ENCODE peak calls at places on chromosomes 5 and 9, in four cellular contexts. S is lower lobe of right lung, Y is endodermal cell, B is mesothelial cell of epicardium. K is an unnamed sample.

GRCh38 chr5:9209846-9210547 is 335.9 kb downstream of the SEMA5A start:
- DNase-seq in S (no peak), Y (no peak), B (no peak), K (no peak)

GRCh38 chr9:126375386-126375785 is 48.8 kb downstream of the MVB12B start:
- DNase-seq in S (no peak), Y (no peak), B (no peak), K (peak)

GRCh38 chr5:143004361-143004802 is 234.2 kb downstream of the ARHGAP26 start:
- DNase-seq in S (no peak), Y (no peak), B (no peak), K (no peak)

GRCh38 chr5:77322406-77322805 is 111.9 kb downstream of the PDE8B start:
- DNase-seq in S (no peak), Y (peak), B (no peak), K (no peak)

GRCh38 chr5:17114233-17114632 is 103.2 kb upstream of the BASP1 start:
- DNase-seq in S (no peak), Y (no peak), B (no peak), K (no peak)

GRCh38 chr5:176508603-176509002 is 28.6 kb downstream of the RNF44 start:
- DNase-seq in S (no peak), Y (no peak), B (no peak), K (no peak)

GRCh38 chr5:79109527-79110492 is 1.8 kb upstream of the BHMT start:
- DNase-seq in S (no peak), Y (peak), B (no peak), K (no peak)

GRCh38 chr5:157172408-157172807 is 6.3 kb upstream of the GARIN3 start:
- DNase-seq in S (no peak), Y (no peak), B (no peak), K (no peak)

GRCh38 chr9:134550584-134550983 is 91.0 kb upstream of the COL5A1 start:
- DNase-seq in S (peak), Y (peak), B (no peak), K (no peak)
- TF ChIP-seq CTCF in S (no peak), Y (peak), B (no peak), K (no peak)

DNA sequence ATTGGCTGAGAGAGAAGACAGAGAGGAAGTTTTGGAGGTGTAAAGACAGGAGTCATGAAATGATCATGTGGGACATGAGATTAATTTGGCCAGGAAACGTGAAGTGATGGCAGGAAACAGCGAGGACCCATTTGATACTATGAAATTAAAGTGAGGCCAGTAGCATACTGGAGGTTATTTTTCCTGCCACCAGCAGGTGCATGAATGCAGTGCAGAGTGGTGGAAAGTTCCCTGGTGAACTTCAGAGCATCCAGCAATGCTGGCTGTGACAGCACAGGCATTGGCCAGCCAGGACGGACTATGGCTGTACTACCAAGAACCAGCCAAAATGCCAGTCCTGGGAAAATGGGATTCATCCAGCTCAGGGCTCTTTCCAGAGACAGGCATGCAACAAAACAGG is 152.2 kb downstream of the SYK start:
- DNase-seq in S (no peak), Y (no peak), B (no peak), K (no peak)
- TF ChIP-seq CTCF in S (no peak), Y (peak), B (no peak), K (no peak)

GRCh38 chr9:109098221-109098959 is 21.4 kb downstream of the TMEM245 start:
- DNase-seq in S (no peak), Y (no peak), B (no peak), K (no peak)
- TF ChIP-seq CTCF in S (no peak), Y (peak), B (no peak), K (no peak)

GRCh38 chr9:97804059-97804365 is 49.0 kb upstream of the FOXE1 start:
- DNase-seq in S (no peak), Y (no peak), B (no peak), K (no peak)
- TF ChIP-seq CTCF in S (no peak), Y (no peak), B (no peak), K (no peak)

GRCh38 chr9:79143211-79143610 is 428.6 kb upstream of the TLE4 start:
- DNase-seq in S (no peak), Y (no peak), B (no peak), K (no peak)
- TF ChIP-seq CTCF in S (no peak), Y (no peak), B (no peak), K (no peak)

K was measured in glutamatergic neuron.